ENCODE peak calls at places on chromosome 14, in six cellular contexts. V is endodermal cell; J is LNCaP clone FGC; T is putamen; E is cardiac fibroblast; K is stimulated activated CD4-positive, alpha-beta T cell treated with anti-CD3 and anti-CD28 coated beads, Interleukin-4, amount 100 ng/mL, for 1 hour. B is an unnamed sample.

GRCh38 chr14:100769035-100769939 is 42.6 kb downstream of the DLK1 start:
- DNase-seq in T (no peak), K (no peak), V (peak), J (no peak), E (no peak), B (no peak)

GRCh38 chr14:91405241-91405721 is 12.3 kb downstream of the CCDC88C start:
- DNase-seq in T (no peak), V (no peak), E (no peak), J (no peak), K (peak), B (no peak)

GRCh38 chr14:69005432-69006148 is 26.5 kb upstream of the ACTN1 start:
- DNase-seq in K (no peak), V (peak), E (peak), T (no peak), J (no peak), B (peak)

GRCh38 chr14:99566390-99567354 is 37.3 kb downstream of the CCDC85C start:
- DNase-seq in T (peak), V (no peak), J (no peak), K (no peak), E (no peak), B (no peak)

GRCh38 chr14:59360923-59361794 is 104.0 kb downstream of the GPR135 start:
- DNase-seq in K (no peak), V (peak), T (no peak), J (peak), E (peak), B (peak)

GRCh38 chr14:94461526-94462218 is 9.1 kb upstream of the SERPINA11 start:
- DNase-seq in E (no peak), T (no peak), V (peak), K (no peak), J (no peak), B (no peak)

GRCh38 chr14:20836668-20837338 is 34.2 kb upstream of the RNASE1 start:
- DNase-seq in T (peak), V (peak), K (no peak), J (no peak), E (peak), B (peak)

GRCh38 chr14:59454131-59454530 is 11.0 kb downstream of the GPR135 start:
- DNase-seq in T (no peak), E (peak), V (no peak), J (no peak), K (no peak), B (peak)

GRCh38 chr14:102849522-102850379 is 72.5 kb downstream of the TRAF3 start:
- DNase-seq in T (no peak), J (peak), E (peak), K (no peak), V (no peak), B (peak)

GRCh38 chr14:91873476-91874265 is 6.3 kb upstream of the TC2N start:
- DNase-seq in K (peak), E (peak), V (no peak), T (no peak), J (no peak), B (no peak)

GRCh38 chr14:22432348-22432976 is 156.6 kb downstream of the DAD1 start:
- DNase-seq in J (peak), V (peak), E (peak), T (peak), K (no peak), B (peak)

GRCh38 chr14:104373055-104373854 is 206.3 kb upstream of the C14orf180 start:
- DNase-seq in J (no peak), K (no peak), E (no peak), V (no peak), T (no peak), B (no peak)

GRCh38 chr14:94267352-94267751 is 25.7 kb downstream of the SERPINA10 start:
- DNase-seq in K (no peak), V (no peak), T (no peak), E (no peak), J (no peak), B (no peak)

GRCh38 chr14:71582705-71583104 is 349.5 kb upstream of the RGS6 start:
- DNase-seq in E (peak), K (no peak), J (no peak), T (no peak), V (no peak), B (peak)

GRCh38 chr14:68939893-68940613 is 39.0 kb downstream of the ACTN1 start:
- DNase-seq in K (no peak), V (peak), E (peak), T (no peak), J (no peak), B (peak)

GRCh38 chr14:103775506-103775905 is 59.9 kb downstream of the ZFYVE21 start:
- DNase-seq in K (no peak), E (no peak), V (no peak), J (peak), T (peak), B (no peak)

GRCh38 chr14:93008381-93008780 is 85.4 kb downstream of the CHGA start:
- DNase-seq in E (peak), K (no peak), T (peak), V (no peak), J (no peak), B (peak)

GRCh38 chr14:92637228-92637627 is 111.2 kb downstream of the LGMN start:
- DNase-seq in E (no peak), V (peak), K (no peak), J (no peak), T (no peak), B (no peak)

GRCh38 chr14:51185180-51185579 is 54.9 kb upstream of the TMX1 start:
- DNase-seq in J (no peak), K (peak), E (no peak), T (no peak), V (peak), B (no peak)

GRCh38 chr14:36823651-36824050 is 162.0 kb downstream of the PAX9 start:
- DNase-seq in K (no peak), E (no peak), J (no peak), V (no peak), T (no peak), B (no peak)

GRCh38 chr14:50070230-50070629 is 46.1 kb downstream of the VCPKMT start:
- DNase-seq in V (no peak), T (no peak), J (no peak), E (no peak), K (no peak), B (no peak)

GRCh38 chr14:105685003-105685402 is 158.6 kb downstream of the TMEM121 start:
- DNase-seq in T (no peak), V (peak), E (no peak), K (no peak), J (no peak), B (no peak)

GRCh38 chr14:68232643-68233055 is 413.1 kb downstream of the RAD51B start:
- DNase-seq in V (no peak), T (no peak), E (peak), K (no peak), J (no peak), B (peak)

GRCh38 chr14:20866963-20867362 is 24.2 kb upstream of the RNASE3 start:
- DNase-seq in V (peak), J (no peak), K (no peak), E (peak), T (no peak), B (peak)

GRCh38 chr14:105149146-105149781 is 19.3 kb downstream of the JAG2 start:
- DNase-seq in T (no peak), E (no peak), J (no peak), V (no peak), K (no peak), B (no peak)

GRCh38 chr14:94945615-94946014 is 175.7 kb upstream of the GSC start:
- DNase-seq in K (no peak), J (no peak), T (no peak), E (no peak), V (no peak), B (no peak)

GRCh38 chr14:45673420-45673819 is 420.4 kb upstream of the MIS18BP1 start:
- DNase-seq in K (no peak), T (no peak), J (no peak), E (no peak), V (no peak), B (no peak)

GRCh38 chr14:54976316-54976715 is 50.6 kb downstream of the WDHD1 start:
- DNase-seq in V (no peak), J (no peak), E (peak), K (no peak), T (no peak), B (peak)

GRCh38 chr14:97107070-97107469 is 309.9 kb downstream of the VRK1 start:
- DNase-seq in T (no peak), E (no peak), J (no peak), K (no peak), V (no peak), B (no peak)

GRCh38 chr14:49931523-49931922 is 38.6 kb downstream of the ARF6 start:
- DNase-seq in V (no peak), J (no peak), K (no peak), T (no peak), E (no peak), B (no peak)

GRCh38 chr14:62691613-62692489 is 353.4 kb downstream of the KCNH5 start:
- DNase-seq in E (peak), T (peak), J (peak), K (no peak), V (no peak), B (peak)

GRCh38 chr14:77885363-77885762 is 85.5 kb downstream of the ADCK1 start:
- DNase-seq in V (no peak), J (no peak), T (no peak), K (no peak), E (no peak), B (no peak)

GRCh38 chr14:53032161-53032803 is 81.4 kb upstream of the FERMT2 start:
- DNase-seq in K (no peak), E (peak), V (no peak), T (peak), J (peak), B (peak)